ENCODE peak calls at places on chromosomes 5 and 9, in five cellular contexts. Y is body of pancreas, U is GM23248, Z is HCT116, O is neuronal stem cell. T is an unnamed sample.

GRCh38 chr9:133584559-133585476 is 24.4 kb downstream of the FAM163B start:
- DNase-seq in Y (no peak), U (peak), Z (no peak), O (no peak), T (no peak)

GRCh38 chr9:33884856-33885701 is 68.1 kb downstream of the UBE2R2 start:
- DNase-seq in Y (peak), U (peak), Z (no peak), O (no peak), T (no peak)

GRCh38 chr9:133995012-133995896 is 3.1 kb upstream of the VAV2 start:
- DNase-seq in Y (no peak), U (peak), Z (peak), O (no peak), T (no peak)

GRCh38 chr5:110899566-110900412 is 161.0 kb downstream of the SLC25A46 start:
- DNase-seq in Y (no peak), U (peak), Z (no peak), O (no peak), T (no peak)

GRCh38 chr9:132748450-132748849 is 78.2 kb downstream of the GTF3C4 start:
- DNase-seq in Y (no peak), U (peak), Z (no peak), O (no peak), T (no peak)

GRCh38 chr5:167765341-167765740 is 526.1 kb upstream of the WWC1 start:
- DNase-seq in Y (no peak), U (no peak), Z (no peak), O (no peak), T (no peak)

GRCh38 chr5:149054416-149054815 is 8.4 kb downstream of the SH3TC2 start:
- DNase-seq in Y (no peak), U (no peak), Z (no peak), O (no peak), T (no peak)

GRCh38 chr9:16501098-16501663 is 369.3 kb downstream of the BNC2 start:
- DNase-seq in Y (no peak), U (peak), Z (no peak), O (no peak), T (peak)

GRCh38 chr5:96432245-96433065 is 593 bp downstream of the PCSK1 start:
- DNase-seq in Y (peak), U (peak), Z (no peak), O (no peak), T (no peak)

GRCh38 chr5:153818626-153819025 is 220.1 kb downstream of the FAM114A2 start:
- DNase-seq in Y (no peak), U (peak), Z (no peak), O (no peak), T (no peak)

GRCh38 chr5:374631-375335 is 53.3 kb downstream of the AHRR start:
- DNase-seq in Y (peak), U (no peak), Z (no peak), O (no peak), T (no peak)

GRCh38 chr9:95080961-95081658 is 236.4 kb downstream of the FANCC start:
- DNase-seq in Y (no peak), U (no peak), Z (no peak), O (no peak), T (no peak)
- H3K27ac ChIP-seq in Y (no peak), U (no peak), Z (no peak), O (peak), T (no peak)

DNA sequence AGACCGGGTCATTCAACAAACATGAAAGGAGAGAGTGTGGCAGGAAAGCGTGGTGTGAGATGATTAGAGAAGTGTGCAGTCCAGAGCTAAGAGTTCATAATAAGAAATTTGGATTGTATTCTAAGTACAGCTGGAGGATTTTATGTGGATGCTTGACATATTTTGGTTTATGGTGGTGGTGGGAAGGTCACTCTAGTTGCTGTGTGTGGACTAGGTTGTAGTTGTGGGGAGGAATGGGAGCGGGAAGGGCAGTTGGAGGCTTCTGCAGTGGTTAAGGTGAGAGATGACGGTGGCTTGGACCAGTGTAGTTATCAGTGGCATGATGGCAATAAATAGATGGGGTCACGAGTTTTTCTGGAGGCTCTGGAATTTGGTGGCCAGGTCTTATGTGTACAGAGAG is 45.7 kb upstream of the GPR151 start:
- DNase-seq in Y (no peak), U (no peak), Z (no peak), O (no peak), T (no peak)
- H3K27ac ChIP-seq in Y (no peak), U (no peak), Z (no peak), O (no peak), T (no peak)

DNA sequence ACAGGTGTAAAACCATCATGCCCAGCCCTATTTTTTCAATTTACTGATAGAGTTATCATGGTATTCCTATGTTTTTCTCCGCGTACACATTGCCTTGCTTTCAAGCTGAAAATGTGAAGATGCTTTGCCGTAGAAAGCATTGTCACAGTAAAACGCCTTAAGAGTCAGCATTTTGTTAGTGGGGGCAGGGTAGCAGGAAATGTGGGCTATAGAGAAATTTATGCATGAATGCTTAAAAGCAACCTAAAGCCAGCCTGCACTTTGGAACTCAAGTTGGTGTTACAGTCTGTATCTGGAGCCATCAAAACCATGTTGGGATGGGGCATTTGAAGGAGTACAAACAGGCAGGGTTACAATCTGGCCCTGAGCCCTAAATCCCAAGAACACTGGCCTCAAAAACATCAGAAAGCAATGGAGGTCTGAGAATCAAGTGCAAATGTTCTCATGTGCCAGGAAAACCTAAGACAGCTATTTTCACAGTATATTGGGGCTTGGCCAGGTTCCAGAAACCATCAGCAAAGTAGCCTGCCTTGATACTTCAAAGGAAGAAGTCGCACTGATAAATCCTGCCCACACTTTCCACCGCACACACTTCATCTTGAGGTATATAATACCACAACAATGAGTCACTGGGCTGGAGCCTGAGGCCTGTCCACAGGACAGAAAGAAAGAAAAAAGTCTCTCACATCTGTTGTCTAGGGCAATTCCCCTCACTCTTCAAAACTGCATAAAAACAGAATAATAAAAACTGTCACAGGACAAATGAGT is 313.8 kb downstream of the ENC1 start:
- DNase-seq in Y (peak), U (peak), Z (peak), O (no peak), T (peak)
- H3K27ac ChIP-seq in Y (no peak), U (peak), Z (no peak), O (no peak), T (peak)

GRCh38 chr9:120924698-120925534 is 1.7 kb downstream of the TRAF1 start:
- DNase-seq in Y (no peak), U (no peak), Z (no peak), O (no peak), T (no peak)
- H3K27ac ChIP-seq in Y (no peak), U (no peak), Z (no peak), O (no peak), T (no peak)

GRCh38 chr9:72577212-72577753 is 55.9 kb downstream of the TMC1 start:
- DNase-seq in Y (peak), U (peak), Z (peak), O (no peak), T (peak)

GRCh38 chr9:72575673-72576072 is 54.3 kb downstream of the TMC1 start:
- DNase-seq in Y (no peak), U (no peak), Z (no peak), O (no peak), T (no peak)

GRCh38 chr9:72576087-72576486 is 54.7 kb downstream of the TMC1 start:
- DNase-seq in Y (no peak), U (no peak), Z (no peak), O (no peak), T (no peak)

GRCh38 chr9:72579880-72580570 is 58.6 kb downstream of the TMC1 start:
- DNase-seq in Y (no peak), U (peak), Z (no peak), O (no peak), T (no peak)

GRCh38 chr9:72579190-72579589 is 57.8 kb downstream of the TMC1 start:
- DNase-seq in Y (peak), U (peak), Z (peak), O (no peak), T (peak)
- H3K27ac ChIP-seq in Y (no peak), U (peak), Z (peak), O (no peak), T (peak)

DNA sequence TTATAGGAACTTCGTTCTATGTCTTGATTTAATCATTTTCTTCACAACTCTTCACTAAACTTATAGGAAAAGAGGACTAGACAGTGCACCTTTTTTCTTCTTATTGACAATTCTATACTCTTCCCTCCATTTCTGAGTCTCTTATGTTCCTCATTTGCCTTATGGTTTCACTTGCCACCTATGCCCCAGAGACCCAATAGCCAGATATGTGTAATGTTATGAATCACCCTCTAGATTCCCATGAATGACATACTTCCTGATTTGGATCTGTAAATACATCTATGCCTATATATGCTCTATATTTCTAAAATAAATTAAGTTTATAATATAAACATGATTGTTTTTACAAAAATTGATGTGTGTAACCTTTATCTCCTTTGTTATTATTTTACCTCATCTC is 514.1 kb upstream of the MEF2C start:
- DNase-seq in Y (peak), U (peak), Z (no peak), O (no peak), T (no peak)
- H3K27ac ChIP-seq in Y (no peak), U (no peak), Z (no peak), O (no peak), T (no peak)

GRCh38 chr9:4298255-4299005 is 1.4 kb downstream of the GLIS3 start:
- DNase-seq in Y (peak), U (peak), Z (no peak), O (no peak), T (no peak)
- H3K27ac ChIP-seq in Y (peak), U (peak), Z (peak), O (peak), T (peak)

GRCh38 chr5:4561403-4561802 is 578.7 kb upstream of the ADAMTS16 start:
- DNase-seq in Y (no peak), U (peak), Z (no peak), O (no peak), T (no peak)
- H3K27ac ChIP-seq in Y (no peak), U (no peak), Z (no peak), O (no peak), T (no peak)

T was measured in epithelial cell of prostate.